ENCODE peak calls at places on chromosomes 6 and 20, in four cellular contexts. T, S, L and W are unnamed samples.

GRCh38 chr6:159110013-159110412 is 59.2 kb upstream of the FNDC1 start:
- DNase-seq in T (peak; percentile 87), S (peak; percentile 44), L (peak; percentile 28), W (peak; percentile 35)

GRCh38 chr6:39882567-39882953 is 51.7 kb downstream of the MOCS1 start:
- DNase-seq in T (no peak), S (peak; percentile 65), L (no peak), W (no peak)

GRCh38 chr6:38503940-38504682 is 135.6 kb downstream of the BTBD9 start:
- DNase-seq in T (no peak), S (no peak), L (no peak), W (no peak)

GRCh38 chr6:162962093-162962492 is 234.3 kb downstream of the PACRG start:
- DNase-seq in T (no peak), S (no peak), L (no peak), W (no peak)

GRCh38 chr6:117976030-117976651 is 69.1 kb downstream of the SLC35F1 start:
- DNase-seq in T (peak; percentile 83), S (no peak), L (peak; percentile 2), W (peak; percentile 15)

GRCh38 chr6:9502991-9503761 is 911.7 kb downstream of the TFAP2A start:
- DNase-seq in T (peak; percentile 58), S (no peak), L (no peak), W (peak; percentile 66)

GRCh38 chr6:156832166-156832743 is 55.1 kb downstream of the ARID1B start:
- DNase-seq in T (no peak), S (peak; percentile 56), L (peak; percentile 9), W (no peak)

GRCh38 chr6:147802400-147802799 is 293.9 kb downstream of the SAMD5 start:
- DNase-seq in T (no peak), S (no peak), L (no peak), W (no peak)

GRCh38 chr6:142474446-142475289 is 172.9 kb downstream of the ADGRG6 start:
- DNase-seq in T (peak; percentile 86), S (peak; percentile 21), L (peak; percentile 28), W (peak; percentile 54)

GRCh38 chr6:16130932-16131387 is 2.1 kb downstream of the MYLIP start:
- DNase-seq in T (peak; percentile 94), S (peak; percentile 58), L (peak; percentile 21), W (no peak)

GRCh38 chr20:43994486-43995100 is 79.9 kb downstream of the TOX2 start:
- DNase-seq in T (no peak), S (peak; percentile 25), L (no peak), W (no peak)

DNA sequence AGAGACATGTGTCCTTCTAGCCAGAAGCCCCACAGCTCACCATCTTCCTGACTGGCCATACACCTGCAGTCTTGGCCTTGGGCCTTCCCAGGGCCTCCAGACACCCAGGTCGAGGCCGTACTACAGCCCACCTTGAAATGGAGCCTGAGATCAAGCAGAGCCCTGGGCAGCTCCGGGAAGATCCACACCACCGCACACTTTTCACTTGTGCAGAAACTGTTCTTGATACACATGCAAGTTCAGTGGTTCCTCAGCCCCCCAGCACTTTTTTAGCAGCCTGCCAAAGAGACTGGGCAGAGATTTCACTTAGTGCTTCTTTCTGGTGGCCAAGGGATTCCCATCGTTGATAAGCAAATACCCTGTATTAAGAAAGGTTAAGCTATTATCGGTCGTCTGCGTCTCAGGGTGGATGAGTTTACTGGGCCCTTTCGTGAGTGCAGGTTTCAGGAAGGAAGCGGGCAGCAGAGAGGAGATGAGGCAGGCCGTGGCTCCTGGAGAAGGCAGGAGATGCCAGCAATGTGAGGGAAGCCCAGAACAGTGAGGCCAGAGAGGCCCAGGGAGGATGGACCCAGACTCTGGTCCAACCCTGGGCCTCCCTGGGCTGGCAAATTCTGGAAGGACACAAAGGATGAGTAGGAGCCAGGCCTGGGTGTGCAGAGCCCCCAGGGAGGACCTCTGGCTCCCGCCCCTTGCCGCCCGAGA is 11.3 kb downstream of the TFEB start:
- DNase-seq in T (no peak), S (no peak), L (no peak), W (no peak)
- H3K4me1 ChIP-seq in T (peaks cover 6% of the 10 kb centered on the region), S (peaks cover 16% of the 10 kb centered on the region), L (peaks cover 29% of the 10 kb centered on the region), W (peaks cover 11% of the 10 kb centered on the region)

GRCh38 chr6:136550045-136550329 is 235 bp downstream of the MAP7 start:
- DNase-seq in T (no peak), S (peak; percentile 21), L (peak; percentile 35), W (no peak)
- H3K4me1 ChIP-seq in T (no peaks in the 10 kb centered on the region), S (peaks cover 13% of the 10 kb centered on the region), L (peaks cover 41% of the 10 kb centered on the region), W (peaks cover 5% of the 10 kb centered on the region)

GRCh38 chr6:94272327-94272726 is 853.0 kb upstream of the EPHA7 start:
- DNase-seq in T (no peak), S (no peak), L (no peak), W (no peak)
- H3K4me1 ChIP-seq in T (no peaks in the 10 kb centered on the region), S (no peaks in the 10 kb centered on the region), L (no peaks in the 10 kb centered on the region), W (no peaks in the 10 kb centered on the region)

GRCh38 chr6:154356690-154357089 is at the start of gene IPCEF1:
- DNase-seq in T (no peak), S (no peak), L (no peak), W (no peak)

GRCh38 chr6:154361476-154361875 is 4.9 kb upstream of the IPCEF1 start:
- DNase-seq in T (no peak), S (no peak), L (no peak), W (no peak)

GRCh38 chr6:154356118-154356517 is 485 bp downstream of the IPCEF1 start:
- DNase-seq in T (no peak), S (no peak), L (no peak), W (no peak)

GRCh38 chr6:154359679-154360078 is 3.1 kb upstream of the IPCEF1 start:
- DNase-seq in T (no peak), S (no peak), L (no peak), W (no peak)

GRCh38 chr6:154358019-154358545 is 1.5 kb upstream of the IPCEF1 start:
- DNase-seq in T (no peak), S (peak; percentile 23), L (no peak), W (no peak)
- H3K4me1 ChIP-seq in T (no peaks in the 10 kb centered on the region), S (no peaks in the 10 kb centered on the region), L (no peaks in the 10 kb centered on the region), W (no peaks in the 10 kb centered on the region)

DNA sequence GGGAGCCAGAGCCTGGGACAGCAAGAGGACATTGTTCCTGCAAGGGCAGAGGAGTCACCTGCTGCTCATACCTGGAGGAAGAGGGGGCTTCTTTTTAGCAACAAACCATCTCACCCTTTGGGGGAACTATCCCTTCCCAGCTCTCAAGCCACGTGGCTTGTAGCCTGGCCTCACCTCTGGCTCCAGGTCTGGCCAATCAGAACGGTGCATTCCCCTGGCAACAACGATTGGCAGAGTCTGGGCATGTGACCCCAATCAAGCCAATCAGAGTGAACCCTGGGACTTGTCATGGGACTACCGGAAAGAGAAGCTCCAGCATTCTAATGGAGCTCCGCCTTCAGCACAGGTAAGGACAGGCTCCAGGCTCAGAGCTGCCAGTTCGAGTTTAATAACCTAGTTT is 33.6 kb downstream of the KCNB1 start:
- DNase-seq in T (peak; percentile 62), S (peak; percentile 75), L (no peak), W (no peak)
- H3K4me1 ChIP-seq in T (peaks cover 16% of the 10 kb centered on the region), S (peaks cover 38% of the 10 kb centered on the region), L (no peaks in the 10 kb centered on the region), W (peaks cover 14% of the 10 kb centered on the region)

GRCh38 chr6:160974304-160974771 is 17.2 kb upstream of the MAP3K4 start:
- DNase-seq in T (peak; percentile 34), S (peak; percentile 66), L (no peak), W (no peak)
- H3K4me1 ChIP-seq in T (peaks cover 18% of the 10 kb centered on the region), S (peaks cover 8% of the 10 kb centered on the region), L (no peaks in the 10 kb centered on the region), W (no peaks in the 10 kb centered on the region)

GRCh38 chr20:47421076-47421475 is 64.6 kb upstream of the ZMYND8 start:
- DNase-seq in T (no peak), S (no peak), L (no peak), W (no peak)

GRCh38 chr20:47417245-47418060 is 61.0 kb upstream of the ZMYND8 start:
- DNase-seq in T (no peak), S (no peak), L (no peak), W (no peak)

GRCh38 chr20:47419953-47420352 is 63.5 kb upstream of the ZMYND8 start:
- DNase-seq in T (no peak), S (no peak), L (no peak), W (no peak)

GRCh38 chr20:47413189-47413588 is 56.7 kb upstream of the ZMYND8 start:
- DNase-seq in T (no peak), S (no peak), L (no peak), W (no peak)

DNA sequence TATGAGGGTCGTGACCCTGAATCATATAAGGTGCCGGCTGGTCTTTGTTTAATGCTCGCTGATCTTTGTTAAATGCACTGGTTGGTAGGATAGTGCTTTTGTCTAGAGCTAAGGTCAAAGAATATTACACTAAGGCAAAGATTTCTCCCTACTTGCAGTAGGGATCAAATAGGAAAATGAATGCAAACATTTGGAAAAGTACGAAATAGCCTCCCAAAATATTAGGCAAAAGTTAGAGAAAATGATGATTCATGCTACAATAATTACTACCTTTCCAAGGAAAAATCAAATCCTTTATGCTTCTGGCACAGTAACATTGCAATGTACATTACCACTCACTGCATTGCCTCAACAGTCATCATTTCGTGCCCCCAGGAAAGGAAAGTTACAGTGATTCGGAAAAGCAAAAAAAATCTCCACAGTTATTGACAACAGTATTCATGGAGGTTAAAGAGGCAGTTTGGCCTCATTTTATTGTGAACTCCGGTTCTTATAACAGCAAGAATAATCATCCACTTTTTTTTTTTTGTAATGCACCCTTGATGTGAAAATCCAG is 61.6 kb upstream of the ZMYND8 start:
- DNase-seq in T (no peak), S (no peak), L (no peak), W (no peak)
- H3K4me1 ChIP-seq in T (no peaks in the 10 kb centered on the region), S (no peaks in the 10 kb centered on the region), L (peaks cover 22% of the 10 kb centered on the region), W (peaks cover 5% of the 10 kb centered on the region)

GRCh38 chr6:125003070-125003469 is 40.8 kb downstream of the RNF217 start:
- DNase-seq in T (peak; percentile 42), S (no peak), L (no peak), W (no peak)

GRCh38 chr6:125004198-125004597 is 42.0 kb downstream of the RNF217 start:
- DNase-seq in T (no peak), S (no peak), L (no peak), W (no peak)

GRCh38 chr6:125004797-125005595 is 42.8 kb downstream of the RNF217 start:
- DNase-seq in T (no peak), S (no peak), L (no peak), W (no peak)

GRCh38 chr6:125001684-125002083 is 39.4 kb downstream of the RNF217 start:
- DNase-seq in T (no peak), S (no peak), L (no peak), W (no peak)

DNA sequence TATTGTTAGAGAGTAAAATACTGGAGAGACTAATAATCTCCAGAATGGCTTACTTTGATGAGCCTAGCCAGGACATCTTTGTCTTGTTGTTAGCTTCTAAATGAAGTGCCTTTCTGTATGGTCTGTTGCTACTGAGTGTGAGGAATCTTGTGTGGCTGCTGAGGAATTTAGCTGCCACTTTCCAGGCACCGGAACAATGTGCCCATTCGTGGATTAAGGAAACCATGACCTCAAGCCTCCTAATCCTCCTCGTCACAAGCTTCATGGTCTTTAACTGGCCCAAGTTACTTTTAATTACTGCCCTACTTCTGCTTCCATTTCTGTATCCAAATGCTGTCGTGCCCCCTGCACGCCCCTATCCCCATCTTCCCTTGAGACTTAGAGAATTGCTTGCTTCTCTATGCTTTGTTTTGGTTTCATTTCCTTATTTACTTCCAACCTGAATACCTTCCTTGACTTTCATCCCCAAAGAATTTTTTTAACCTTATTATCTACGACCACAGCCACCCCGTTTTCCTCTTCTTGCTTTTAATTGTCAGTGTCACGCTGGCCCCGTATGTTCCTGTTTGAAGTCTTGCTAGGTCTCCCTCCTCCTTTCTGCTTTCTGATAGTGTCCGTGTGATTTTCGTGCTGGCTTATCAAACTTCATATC is 40.0 kb downstream of the RNF217 start:
- DNase-seq in T (peak; percentile 78), S (peak; percentile 46), L (no peak), W (no peak)
- H3K4me1 ChIP-seq in T (no peaks in the 10 kb centered on the region), S (peaks cover 16% of the 10 kb centered on the region), L (peaks cover 71% of the 10 kb centered on the region), W (peaks cover 17% of the 10 kb centered on the region)

GRCh38 chr6:30884521-30885480 is 482 bp downstream of the DDR1 start:
- DNase-seq in T (peak; percentile 80), S (peak; percentile 58), L (peak; percentile 47), W (no peak)
- H3K4me1 ChIP-seq in T (peaks cover 30% of the 10 kb centered on the region), S (peaks cover 45% of the 10 kb centered on the region), L (peaks cover 40% of the 10 kb centered on the region), W (peaks cover 46% of the 10 kb centered on the region)

GRCh38 chr6:43490523-43490939 is 13.2 kb downstream of the TJAP1 start:
- DNase-seq in T (no peak), S (peak; percentile 48), L (no peak), W (no peak)
- H3K4me1 ChIP-seq in T (no peaks in the 10 kb centered on the region), S (peaks cover 26% of the 10 kb centered on the region), L (peaks cover 6% of the 10 kb centered on the region), W (peaks cover 11% of the 10 kb centered on the region)